ENCODE peak calls at places on chromosomes 3 and 15, in six cellular contexts. I, D, U, R, Y and M are unnamed samples.

GRCh38 chr3:143065364-143065763 is 54.2 kb upstream of the CHST2 start:
- DNase-seq in R (no peak), I (no peak), D (no peak), U (no peak), Y (no peak), M (no peak)

GRCh38 chr15:41870689-41871081 is 23.2 kb downstream of the SPTBN5 start:
- DNase-seq in D (no peak), I (no peak), R (peak), Y (no peak), U (no peak), M (no peak)

GRCh38 chr15:70451861-70452653 is 311.3 kb downstream of the UACA start:
- DNase-seq in Y (peak), I (no peak), D (no peak), R (peak), U (no peak), M (no peak)

GRCh38 chr3:144553301-144553700 is 581.7 kb downstream of the DIPK2A start:
- DNase-seq in D (no peak), U (no peak), R (no peak), I (no peak), Y (no peak), M (no peak)

GRCh38 chr3:46059432-46059831 is 32.1 kb upstream of the XCR1 start:
- DNase-seq in I (no peak), R (no peak), D (no peak), Y (no peak), U (peak), M (no peak)

GRCh38 chr15:48537277-48538113 is 108.0 kb downstream of the FBN1 start:
- DNase-seq in Y (no peak), D (no peak), R (no peak), I (no peak), U (no peak), M (no peak)

GRCh38 chr3:29694331-29694730 is 413.5 kb downstream of the RBMS3 start:
- DNase-seq in Y (no peak), D (no peak), U (no peak), I (no peak), R (no peak), M (no peak)

GRCh38 chr3:25863011-25863415 is 73.1 kb downstream of the OXSM start:
- DNase-seq in Y (no peak), I (no peak), U (no peak), R (no peak), D (no peak), M (no peak)

GRCh38 chr15:87710406-87710805 is 546.1 kb downstream of the NTRK3 start:
- DNase-seq in I (no peak), D (no peak), Y (no peak), U (no peak), R (no peak), M (no peak)

GRCh38 chr3:108459225-108459624 is 51.2 kb downstream of the MYH15 start:
- DNase-seq in U (no peak), R (no peak), I (no peak), Y (no peak), D (no peak), M (no peak)

GRCh38 chr3:121985841-121986240 is 36.2 kb downstream of the ILDR1 start:
- DNase-seq in R (no peak), Y (no peak), U (no peak), D (no peak), I (no peak), M (no peak)

GRCh38 chr15:39511000-39511914 is 69.6 kb upstream of the THBS1 start:
- DNase-seq in U (no peak), R (peak), D (no peak), Y (no peak), I (no peak), M (no peak)

GRCh38 chr3:67109651-67110204 is 111.6 kb downstream of the KBTBD8 start:
- DNase-seq in R (peak), Y (no peak), D (no peak), U (no peak), I (peak), M (no peak)

GRCh38 chr15:100926258-100926657 is 7.1 kb downstream of the LRRK1 start:
- DNase-seq in R (peak), U (no peak), Y (peak), I (no peak), D (no peak), M (no peak)

GRCh38 chr3:67616046-67616445 is 38.4 kb downstream of the SUCLG2 start:
- DNase-seq in D (no peak), U (no peak), R (no peak), Y (no peak), I (no peak), M (no peak)

DNA sequence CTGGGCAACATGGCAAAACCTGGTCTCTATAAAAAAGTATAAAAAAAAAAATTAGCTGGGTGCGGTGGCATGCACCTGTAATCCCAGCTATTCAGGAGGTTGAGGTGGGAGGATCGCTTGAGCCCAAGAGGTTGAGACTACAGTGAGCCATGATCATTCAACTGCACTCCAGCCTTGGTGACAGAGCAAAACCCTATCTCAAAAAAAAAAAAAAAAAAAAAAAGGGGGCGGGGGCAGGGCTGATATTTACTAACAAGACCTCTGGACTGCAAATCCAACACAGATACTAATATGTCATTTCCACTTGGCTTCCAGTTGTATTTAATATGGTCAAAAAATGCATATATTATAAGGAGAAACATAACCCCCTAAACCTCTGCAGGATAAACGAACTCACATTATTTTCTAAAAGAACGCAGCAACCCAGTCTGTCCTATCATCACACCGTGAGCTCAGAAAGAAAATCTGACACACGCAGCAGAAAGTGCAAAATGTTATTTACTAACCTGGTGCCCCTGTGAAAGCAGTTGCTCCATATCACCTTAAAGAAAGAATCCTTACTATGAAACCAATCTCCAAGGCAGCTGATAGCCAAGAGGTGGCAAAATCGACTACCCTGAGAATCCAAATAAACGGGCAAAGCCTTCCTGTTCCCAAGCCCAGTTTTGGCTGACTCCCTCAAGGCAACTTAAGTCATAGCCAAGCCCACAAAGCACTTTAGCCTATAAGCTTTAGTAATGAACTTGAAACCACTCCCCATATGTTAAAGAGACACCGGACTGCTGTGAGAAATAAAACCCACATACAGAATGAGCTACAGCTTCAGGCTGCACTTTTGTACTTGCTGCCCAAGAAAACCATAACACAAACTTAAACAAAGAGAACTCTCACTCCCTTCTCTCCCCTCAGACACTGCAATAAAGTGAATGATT is 39.3 kb downstream of the PLD1 start:
- DNase-seq in I (peak), R (peak), Y (no peak), D (no peak), U (peak), M (no peak)
- TF ChIP-seq POLR2AphosphoS5 in I (no peak), R (no peak), Y (no peak), D (no peak), U (no peak), M (no peak)

GRCh38 chr15:73233623-73234022 is 135.1 kb downstream of the HCN4 start:
- DNase-seq in Y (no peak), U (no peak), I (no peak), R (no peak), D (no peak), M (no peak)
- TF ChIP-seq TAF1 in Y (no peak), U (no peak), I (no peak), R (no peak), D (no peak), M (no peak)

GRCh38 chr15:34314491-34314890 is 23.1 kb downstream of the SLC12A6 start:
- DNase-seq in Y (no peak), R (no peak), U (no peak), D (no peak), I (no peak), M (no peak)

GRCh38 chr15:34323217-34323616 is 14.4 kb downstream of the SLC12A6 start:
- DNase-seq in Y (no peak), I (no peak), D (no peak), U (no peak), R (no peak), M (no peak)

GRCh38 chr15:34318277-34319079 is 19.1 kb downstream of the SLC12A6 start:
- DNase-seq in U (no peak), Y (peak), R (peak), D (no peak), I (peak), M (no peak)
- TF ChIP-seq POLR2A in U (no peak), Y (peak), R (peak), D (no peak), I (peak), M (no peak)

DNA sequence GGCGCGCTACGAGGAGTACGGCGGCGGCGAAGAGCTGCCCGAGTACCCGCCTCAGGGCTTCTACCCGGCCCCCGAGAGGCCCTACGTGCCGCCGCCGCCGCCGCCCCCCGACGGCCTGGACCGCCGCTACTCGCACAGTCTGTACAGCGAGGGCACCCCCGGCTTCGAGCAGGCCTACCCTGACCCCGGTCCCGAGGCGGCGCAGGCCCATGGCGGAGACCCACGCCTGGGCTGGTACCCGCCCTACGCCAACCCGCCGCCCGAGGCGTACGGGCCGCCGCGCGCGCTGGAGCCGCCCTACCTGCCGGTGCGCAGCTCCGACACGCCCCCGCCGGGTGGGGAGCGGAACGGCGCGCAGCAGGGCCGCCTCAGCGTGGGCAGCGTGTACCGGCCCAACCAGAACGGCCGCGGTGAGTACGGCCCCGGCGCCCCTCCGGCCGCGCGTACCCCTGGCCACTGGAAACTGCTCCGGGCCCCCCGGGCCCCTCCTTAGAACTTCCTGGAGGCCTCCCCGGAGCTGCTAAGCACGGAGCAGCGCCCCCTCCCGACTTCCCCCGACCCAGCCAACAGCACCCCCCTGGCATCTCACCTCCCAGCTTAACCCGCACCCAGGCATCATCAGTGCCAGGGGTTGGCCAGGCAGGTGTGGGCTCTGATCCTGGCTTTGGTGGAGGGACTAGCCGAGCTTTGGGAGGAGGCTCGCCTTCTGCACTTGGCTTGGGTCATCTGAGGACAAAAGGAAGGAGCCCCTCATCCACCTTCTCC is 1.4 kb downstream of the LOXL1 start:
- DNase-seq in Y (peak), U (no peak), R (peak), I (no peak), D (peak), M (peak)
- TF ChIP-seq POLR2AphosphoS5 in Y (no peak), U (no peak), R (no peak), I (no peak), D (no peak), M (no peak)

GRCh38 chr3:54696313-54696712 is 231.5 kb downstream of the LRTM1 start:
- DNase-seq in D (no peak), U (no peak), I (peak), Y (no peak), R (no peak), M (no peak)

GRCh38 chr3:54691230-54691900 is 236.5 kb downstream of the LRTM1 start:
- DNase-seq in I (no peak), R (peak), Y (no peak), D (no peak), U (no peak), M (no peak)
- TF ChIP-seq TAF1 in I (no peak), R (no peak), Y (no peak), D (no peak), U (no peak), M (no peak)

DNA sequence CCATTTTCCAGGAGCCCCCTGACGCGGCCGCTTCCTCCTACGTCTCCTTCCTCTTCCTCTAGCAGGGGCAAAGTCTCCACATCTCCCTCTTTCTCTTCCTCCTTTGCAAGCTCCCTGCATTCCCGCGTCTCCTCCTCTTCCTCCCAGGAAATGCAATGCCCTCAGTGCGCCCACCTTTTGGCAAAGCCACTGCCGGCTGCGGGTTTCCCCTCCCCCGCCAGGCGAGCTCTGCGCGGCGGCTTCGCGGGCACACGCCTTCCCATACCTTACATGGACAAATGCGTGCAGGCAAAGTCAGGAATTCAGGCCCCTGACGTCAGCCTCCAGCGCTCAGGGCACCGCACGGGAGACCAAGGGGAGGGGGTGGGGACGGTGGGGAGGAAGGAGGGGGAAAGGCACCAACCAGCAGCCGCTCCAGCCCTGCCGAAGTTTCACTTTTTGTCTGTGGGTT is 434 bp upstream of the LPP start:
- DNase-seq in R (no peak), Y (peak), D (peak), U (no peak), I (peak), M (peak)
- TF ChIP-seq POLR2A in R (no peak), Y (peak), D (no peak), U (no peak), I (no peak), M (no peak)

GRCh38 chr3:112671930-112672715 is 31.2 kb upstream of the CCDC80 start:
- DNase-seq in R (peak), Y (no peak), D (no peak), I (no peak), U (no peak), M (no peak)
- TF ChIP-seq POLR2AphosphoS5 in R (no peak), Y (no peak), D (no peak), I (no peak), U (no peak), M (no peak)

DNA sequence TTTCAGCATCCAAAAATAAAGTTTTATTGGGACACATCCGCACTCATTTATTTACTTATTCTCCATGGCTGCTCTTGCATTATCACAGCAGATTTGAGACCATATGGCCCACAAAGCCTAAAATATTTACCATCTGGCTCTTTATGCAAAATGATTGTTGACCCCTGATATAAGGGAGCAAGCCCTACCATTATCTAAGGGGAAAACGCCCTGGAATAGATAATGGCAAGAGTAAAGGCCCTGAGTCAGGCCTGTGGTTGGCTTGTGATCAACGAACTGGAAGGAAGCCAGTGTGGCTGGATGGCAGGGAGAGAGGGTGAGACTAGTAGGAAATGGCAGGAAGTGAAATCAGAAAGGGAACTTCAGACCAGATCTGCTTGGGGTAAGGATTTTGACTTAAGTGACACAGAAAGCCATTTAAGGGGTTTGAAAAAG is 24.6 kb upstream of the DMXL2 start:
- DNase-seq in U (no peak), D (no peak), I (no peak), R (peak), Y (no peak), M (no peak)
- TF ChIP-seq TAF1 in U (no peak), D (no peak), I (no peak), R (no peak), Y (no peak), M (no peak)

GRCh38 chr3:42023380-42023779 is 61.5 kb upstream of the ULK4 start:
- DNase-seq in Y (no peak), I (no peak), R (no peak), D (no peak), U (no peak), M (no peak)

GRCh38 chr3:42028474-42028873 is 62.7 kb upstream of the TRAK1 start:
- DNase-seq in U (no peak), D (no peak), I (no peak), Y (no peak), R (no peak), M (no peak)

GRCh38 chr3:42022355-42022754 is 60.5 kb upstream of the ULK4 start:
- DNase-seq in U (no peak), D (no peak), Y (no peak), I (no peak), R (no peak), M (no peak)

GRCh38 chr3:42024578-42025387 is 62.9 kb upstream of the ULK4 start:
- DNase-seq in I (no peak), R (no peak), D (no peak), U (no peak), Y (no peak), M (no peak)

GRCh38 chr3:42025388-42026138 is 63.7 kb upstream of the ULK4 start:
- DNase-seq in Y (peak), D (no peak), I (no peak), U (no peak), R (peak), M (peak)
- TF ChIP-seq POLR2A in Y (peak), D (no peak), I (no peak), U (no peak), R (peak), M (no peak)